ENCODE peak calls at places on chromosome 2, in four cellular contexts. O is tibial artery, I is H9, L is neural crest cell. A is an unnamed sample.

GRCh38 chr2:75047189-75047812 is 88.9 kb downstream of the POLE4 start:
- DNase-seq in O (no peak), I (no peak), L (no peak), A (no peak)

GRCh38 chr2:205297368-205297767 is 384.9 kb upstream of the NRP2 start:
- DNase-seq in O (no peak), I (no peak), L (no peak), A (no peak)

GRCh38 chr2:142756430-142756829 is 121.0 kb upstream of the KYNU start:
- DNase-seq in O (no peak), I (no peak), L (no peak), A (no peak)

GRCh38 chr2:68190991-68191731 is 33.5 kb downstream of the PNO1 start:
- DNase-seq in O (no peak), I (no peak), L (no peak), A (no peak)

GRCh38 chr2:29063056-29063455 is 11.3 kb downstream of the PCARE start:
- DNase-seq in O (no peak), I (no peak), L (no peak), A (no peak)

GRCh38 chr2:192070099-192070498 is 124.6 kb downstream of the TMEFF2 start:
- DNase-seq in O (no peak), I (no peak), L (no peak), A (no peak)

GRCh38 chr2:215929602-215930335 is 83.6 kb downstream of the MREG start:
- DNase-seq in O (no peak), I (no peak), L (no peak), A (no peak)

GRCh38 chr2:62642429-62643099 is 62.9 kb upstream of the EHBP1 start:
- DNase-seq in O (no peak), I (no peak), L (no peak), A (no peak)

GRCh38 chr2:187415449-187415848 is 32.6 kb downstream of the CALCRL start:
- DNase-seq in O (no peak), I (no peak), L (no peak), A (no peak)

GRCh38 chr2:21268871-21269224 is 145.1 kb downstream of the TDRD15 start:
- DNase-seq in O (no peak), I (no peak), L (no peak), A (no peak)

GRCh38 chr2:99485824-99486223 is 4.0 kb downstream of the REV1 start:
- DNase-seq in O (no peak), I (no peak), L (no peak), A (no peak)

GRCh38 chr2:147543056-147543455 is 301.8 kb upstream of the ACVR2A start:
- DNase-seq in O (no peak), I (no peak), L (no peak), A (no peak)

GRCh38 chr2:111898703-111899514 is 502 bp downstream of the MERTK start:
- DNase-seq in O (peak), I (no peak), L (no peak), A (no peak)

GRCh38 chr2:241815477-241816430 is 6.8 kb downstream of the NEU4 start:
- DNase-seq in O (peak), I (peak), L (no peak), A (no peak)

DNA sequence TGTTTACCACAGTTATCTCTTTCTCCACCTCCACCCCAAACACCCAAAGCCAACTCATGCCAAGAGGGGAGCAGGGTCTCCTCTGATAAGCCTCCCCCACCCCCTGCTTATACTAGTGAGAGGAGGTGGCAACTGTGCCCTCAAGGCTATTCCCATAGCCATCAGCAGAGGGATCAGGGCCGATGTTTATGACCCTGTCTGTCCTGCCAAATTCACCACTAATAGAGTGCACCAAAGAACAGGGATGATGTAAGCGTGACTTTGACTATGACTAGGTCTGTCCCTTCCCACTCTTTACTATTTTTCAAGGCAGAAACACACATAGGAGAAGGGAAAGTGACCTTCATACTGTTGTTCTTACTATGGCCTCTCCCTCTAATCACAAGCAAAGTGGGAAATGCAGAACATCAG is 74.6 kb downstream of the CLHC1 start:
- DNase-seq in O (no peak), I (no peak), L (no peak), A (no peak)
- TF ChIP-seq CTCF in O (peak), I (no peak), L (no peak), A (no peak)

DNA sequence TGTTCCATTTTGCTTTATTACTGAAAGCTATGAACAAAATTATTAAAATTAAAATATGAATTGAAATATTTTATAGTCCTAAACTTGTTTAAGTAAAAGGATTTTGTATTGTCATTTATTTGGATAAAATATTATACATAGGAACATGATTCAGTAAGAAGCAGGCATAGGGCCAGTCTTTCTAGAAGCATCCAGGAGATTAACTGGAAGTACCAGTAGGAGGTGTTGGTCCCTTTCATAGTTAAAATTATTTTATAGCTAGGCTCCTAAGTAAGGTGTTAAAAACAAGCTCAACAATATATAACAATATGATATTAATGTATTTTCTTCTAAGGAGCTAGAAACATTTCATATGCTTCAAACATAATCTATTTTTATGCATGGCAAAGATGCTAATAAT is 43.7 kb downstream of the FIGN start:
- DNase-seq in O (no peak), I (no peak), L (no peak), A (no peak)
- TF ChIP-seq CTCF in O (no peak), I (no peak), L (no peak), A (no peak)

GRCh38 chr2:145043399-145043834 is 523.5 kb upstream of the ZEB2 start:
- DNase-seq in O (no peak), I (no peak), L (no peak), A (no peak)
- TF ChIP-seq CTCF in O (no peak), I (no peak), L (no peak), A (no peak)

GRCh38 chr2:105243961-105244360 is 2.4 kb downstream of the GPR45 start:
- DNase-seq in O (no peak), I (peak), L (peak), A (no peak)
- TF ChIP-seq CTCF in O (no peak), I (peak), L (peak), A (no peak)

GRCh38 chr2:237602409-237602808 is 11.9 kb upstream of the RAB17 start:
- DNase-seq in O (no peak), I (peak), L (no peak), A (no peak)

GRCh38 chr2:237604391-237604790 is 13.9 kb upstream of the RAB17 start:
- DNase-seq in O (no peak), I (no peak), L (no peak), A (no peak)

GRCh38 chr2:237603718-237604362 is 13.3 kb upstream of the RAB17 start:
- DNase-seq in O (peak), I (no peak), L (no peak), A (peak)

GRCh38 chr2:237603049-237603717 is 12.6 kb upstream of the RAB17 start:
- DNase-seq in O (no peak), I (no peak), L (no peak), A (no peak)

GRCh38 chr2:237604960-237605359 is 14.4 kb upstream of the RAB17 start:
- DNase-seq in O (no peak), I (no peak), L (no peak), A (no peak)
- TF ChIP-seq CTCF in O (no peak), I (peak), L (peak), A (no peak)

GRCh38 chr2:70645733-70646420 is 92.3 kb upstream of the TGFA start:
- DNase-seq in O (no peak), I (no peak), L (no peak), A (no peak)
- TF ChIP-seq CTCF in O (no peak), I (peak), L (peak), A (no peak)

A was measured in CD8-positive, alpha-beta T cell.